ENCODE peak calls at places on chromosome 22, in five cellular contexts. Q, U, D, H and N are unnamed samples.

GRCh38 chr22:17159504-17159951 is 451 bp upstream of the HDHD5 start:
- DNase-seq in Q (peak), U (peak), D (peak), H (no peak), N (peak)

GRCh38 chr22:18068991-18069390 is 8.8 kb upstream of the PEX26 start:
- DNase-seq in Q (no peak), U (no peak), D (no peak), H (no peak), N (no peak)

GRCh38 chr22:23922921-23923320 is 28.7 kb downstream of the MIF start:
- DNase-seq in Q (no peak), U (no peak), D (no peak), H (no peak), N (no peak)

GRCh38 chr22:35835998-35836691 is 118.5 kb downstream of the APOL5 start:
- DNase-seq in Q (peak), U (no peak), D (peak), H (no peak), N (peak)

GRCh38 chr22:36873614-36874308 is 13.0 kb downstream of the NCF4 start:
- DNase-seq in Q (no peak), U (peak), D (peak), H (peak), N (peak)

GRCh38 chr22:28018461-28018927 is 99.4 kb upstream of the PITPNB start:
- DNase-seq in Q (peak), U (no peak), D (no peak), H (no peak), N (no peak)

GRCh38 chr22:17121235-17122195 is at the start of gene TMEM121B:
- DNase-seq in Q (peak), U (no peak), D (peak), H (no peak), N (peak)

GRCh38 chr22:23772315-23773246 is at the start of gene MMP11:
- DNase-seq in Q (peak), U (peak), D (no peak), H (no peak), N (peak)

GRCh38 chr22:43946391-43946680 is 8.9 kb upstream of the SAMM50 start:
- DNase-seq in Q (no peak), U (no peak), D (no peak), H (no peak), N (no peak)

GRCh38 chr22:30318773-30319419 is 7.8 kb downstream of the TBC1D10A start:
- DNase-seq in Q (peak), U (no peak), D (no peak), H (no peak), N (no peak)

GRCh38 chr22:27719535-27720227 is 81.9 kb downstream of the MN1 start:
- DNase-seq in Q (no peak), U (no peak), D (peak), H (no peak), N (peak)

GRCh38 chr22:37982938-37983859 is 1.2 kb downstream of the SOX10 start:
- DNase-seq in Q (no peak), U (no peak), D (no peak), H (no peak), N (no peak)